ENCODE peak calls at places on chromosomes 16 and 17, in five cellular contexts. H, Y, L, C and B are unnamed samples. For H3K4me1 and H3K9me3, the result is how much of the 10 kb centered on the place peaks cover.

GRCh38 chr17:64565563-64565962 is 58.8 kb downstream of the CEP95 start:
- DNase-seq in C (no peak), H (no peak), L (no peak), Y (no peak), B (no peak)

GRCh38 chr17:17186051-17186450 is 20.1 kb downstream of the PLD6 start:
- DNase-seq in C (peak), H (no peak), L (no peak), Y (no peak), B (no peak)

GRCh38 chr16:55125818-55126385 is 195.2 kb downstream of the IRX5 start:
- DNase-seq in Y (no peak), L (no peak), H (no peak), C (no peak), B (no peak)

GRCh38 chr16:89917773-89918452 is 749 bp upstream of the MC1R start:
- DNase-seq in H (peak), C (peak), Y (peak), L (peak), B (peak)

GRCh38 chr17:72125742-72126141 is 4.9 kb downstream of the SOX9 start:
- DNase-seq in Y (peak), L (no peak), C (no peak), H (peak), B (no peak)

GRCh38 chr16:87326151-87326571 is 9.0 kb upstream of the C16orf95 start:
- DNase-seq in H (no peak), L (no peak), C (no peak), Y (no peak), B (no peak)

GRCh38 chr17:76727745-76728456 is 1.3 kb downstream of the METTL23 start:
- DNase-seq in L (no peak), C (no peak), Y (no peak), H (no peak), B (peak)

GRCh38 chr16:16150117-16150877 is 73.0 kb downstream of the ABCC6 start:
- DNase-seq in Y (peak), L (no peak), C (peak), H (no peak), B (no peak)

GRCh38 chr16:5874899-5875298 is 777.3 kb upstream of the EEF2KMT start:
- DNase-seq in C (no peak), H (no peak), Y (peak), L (no peak), B (no peak)

GRCh38 chr17:14417336-14417735 is 116.5 kb downstream of the HS3ST3B1 start:
- DNase-seq in H (peak), L (no peak), Y (no peak), C (no peak), B (no peak)

GRCh38 chr17:62188713-62189112 is 123.6 kb upstream of the MED13 start:
- DNase-seq in L (no peak), H (peak), C (no peak), Y (no peak), B (no peak)

GRCh38 chr16:23452572-23453337 is at the start of gene COG7:
- DNase-seq in H (peak), Y (peak), C (peak), L (peak), B (peak)

GRCh38 chr16:65178151-65178550 is 56.3 kb upstream of the CDH11 start:
- DNase-seq in H (no peak), L (no peak), Y (peak), C (no peak), B (no peak)

GRCh38 chr17:75365009-75365930 is 40.2 kb downstream of the GRB2 start:
- DNase-seq in L (no peak), C (no peak), H (no peak), Y (peak), B (no peak)

GRCh38 chr17:2883544-2884203 is 87.4 kb downstream of the RAP1GAP2 start:
- DNase-seq in L (no peak), Y (peak), C (no peak), H (peak), B (no peak)

GRCh38 chr17:1928976-1929375 is 96.2 kb downstream of the RTN4RL1 start:
- DNase-seq in C (no peak), L (no peak), Y (no peak), H (no peak), B (no peak)

GRCh38 chr17:78883533-78884131 is 19.4 kb downstream of the CEP295NL start:
- DNase-seq in H (peak), Y (peak), L (peak), C (peak), B (no peak)
- H3K4me1 ChIP-seq in H (under half), Y (half or more), L (under half), C (under half), B (under half)

DNA sequence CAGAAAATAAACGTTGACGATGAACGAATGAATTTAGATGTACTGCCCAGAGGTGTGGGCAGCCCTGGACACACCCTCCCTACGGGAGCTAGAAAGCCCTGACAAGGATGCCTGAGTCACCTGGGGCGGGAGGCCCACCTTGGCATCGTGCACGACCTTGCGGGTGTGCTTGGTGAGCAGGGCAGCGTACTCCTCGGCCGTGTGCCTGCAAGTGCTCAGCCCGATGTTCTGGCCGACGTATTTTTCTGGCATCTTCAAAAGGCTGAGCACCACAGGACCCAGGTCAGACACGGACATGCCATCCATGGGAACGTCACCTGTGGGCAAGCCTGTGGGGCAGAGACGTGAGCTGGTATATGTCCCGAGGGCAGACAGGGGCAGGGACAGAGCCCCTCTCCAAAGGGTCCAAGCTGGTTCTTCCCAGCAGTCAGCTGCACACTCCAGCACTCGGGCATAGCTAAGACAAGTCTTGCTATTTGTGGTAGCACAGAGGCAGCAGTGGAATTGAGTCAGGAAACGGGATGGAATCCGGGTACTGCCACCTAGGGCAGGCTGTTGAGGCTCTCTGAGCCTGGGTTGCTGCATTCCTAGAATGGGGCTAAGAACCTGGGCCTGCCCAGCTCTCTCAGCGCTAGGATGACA is 10.8 kb downstream of the NMRAL1 start:
- DNase-seq in C (no peak), Y (no peak), H (no peak), L (no peak), B (no peak)
- H3K27ac ChIP-seq in C (peak), Y (peak), H (no peak), L (no peak), B (no peak)

DNA sequence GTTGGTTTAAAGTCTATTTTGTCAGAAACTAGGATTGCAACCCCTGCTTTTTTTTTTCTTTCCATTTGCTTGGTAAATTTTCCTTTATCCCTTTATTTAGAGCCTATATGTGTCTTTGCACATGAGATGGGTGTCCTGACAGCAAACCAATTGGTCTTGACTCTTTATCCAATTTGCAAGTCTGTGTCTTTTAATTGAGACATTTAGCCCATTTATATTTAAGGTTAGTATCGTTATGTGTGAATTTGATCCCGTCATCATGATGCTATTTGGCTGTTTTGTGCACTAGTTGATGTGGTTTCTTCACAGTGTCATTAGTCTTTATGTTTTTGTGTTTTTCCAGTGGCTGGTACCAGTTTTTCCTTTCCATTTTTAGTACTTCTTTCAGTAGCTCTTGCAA is 127.7 kb upstream of the ZNF267 start:
- DNase-seq in C (no peak), H (no peak), Y (no peak), L (no peak), B (no peak)
- H3K9me3 ChIP-seq in C (half or more), H (half or more), Y (under half), L (under half), B (under half)

GRCh38 chr16:84730406-84731106 is 30.8 kb downstream of the USP10 start:
- DNase-seq in L (peak), C (peak), Y (peak), H (peak), B (peak)
- H3K4me1 ChIP-seq in L (under half), C (under half), Y (under half), H (half or more), B (under half)

GRCh38 chr17:57576744-57577143 is 168.4 kb downstream of the CCDC182 start:
- DNase-seq in C (no peak), H (no peak), Y (no peak), L (no peak), B (no peak)

GRCh38 chr17:57580055-57580739 is 164.9 kb downstream of the CCDC182 start:
- DNase-seq in L (no peak), Y (no peak), H (peak), C (no peak), B (no peak)

GRCh38 chr17:57578608-57578990 is 166.5 kb downstream of the CCDC182 start:
- DNase-seq in L (no peak), Y (peak), H (no peak), C (no peak), B (no peak)

GRCh38 chr17:57579245-57579644 is 165.9 kb downstream of the CCDC182 start:
- DNase-seq in L (no peak), C (no peak), Y (no peak), H (no peak), B (no peak)

DNA sequence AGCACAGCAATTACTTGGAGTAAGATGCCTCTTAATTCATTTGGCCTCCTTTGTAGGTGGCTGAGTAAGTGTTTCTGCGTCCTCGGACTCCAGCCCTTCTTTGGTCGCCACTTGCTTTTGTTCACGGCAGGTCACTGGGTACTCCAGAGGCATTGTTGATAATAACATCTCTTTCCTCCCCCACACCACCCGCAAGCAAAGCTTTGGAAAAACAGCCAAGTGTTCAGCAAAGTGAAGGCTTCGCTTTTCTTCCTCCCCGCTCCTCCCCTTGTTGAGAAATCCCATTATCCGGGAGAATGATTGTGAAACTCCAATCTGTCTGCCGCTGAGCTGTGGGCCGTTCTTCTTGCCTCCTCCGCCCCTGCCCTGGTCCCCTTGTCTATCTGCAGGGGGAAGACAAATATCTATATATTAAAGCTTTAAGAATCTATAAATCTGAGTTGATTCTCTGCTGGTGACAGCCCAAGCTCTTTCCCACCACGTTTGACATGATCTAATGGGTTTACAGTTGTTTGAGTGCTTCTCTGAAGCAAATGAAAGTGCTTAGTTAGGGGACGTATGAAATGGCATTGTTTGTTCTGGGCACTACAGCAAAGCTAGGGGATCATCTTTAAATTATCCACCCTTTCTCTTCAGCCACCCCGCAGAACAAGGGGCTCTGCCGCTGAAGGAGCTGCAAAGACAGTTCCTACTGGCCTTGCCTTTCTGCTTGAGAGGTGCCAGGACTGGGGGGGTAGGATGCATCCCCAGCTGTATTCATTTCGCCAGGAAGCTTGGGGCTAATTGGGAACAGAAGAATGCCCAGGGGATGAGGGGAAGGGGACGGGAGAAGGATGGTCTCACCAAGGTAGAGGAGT is 167.1 kb downstream of the CCDC182 start:
- DNase-seq in Y (peak), H (peak), C (no peak), L (no peak), B (no peak)
- H3K27ac ChIP-seq in Y (no peak), H (peak), C (peak), L (peak), B (peak)

GRCh38 chr17:57152916-57153528 is 68.0 kb downstream of the AKAP1 start:
- DNase-seq in C (no peak), L (no peak), H (no peak), Y (no peak), B (no peak)

GRCh38 chr17:57154896-57155295 is 69.8 kb downstream of the AKAP1 start:
- DNase-seq in H (no peak), L (no peak), Y (no peak), C (no peak), B (no peak)

GRCh38 chr17:57151798-57152197 is 66.8 kb downstream of the AKAP1 start:
- DNase-seq in Y (no peak), L (no peak), H (no peak), C (no peak), B (no peak)
- H3K9me3 ChIP-seq in Y (under half), L (under half), H (under half), C (under half), B (under half)